ENCODE peak calls at places on chromosomes 5 and 9, in six cellular contexts. One of them, this sample, is unnamed.

GRCh38 chr5:146249801-146250200 is 46.4 kb downstream of the RBM27 start:
- DNase-seq in dorsolateral prefrontal cortex: no peak
- DNase-seq in esophagus squamous epithelium: no peak
- DNase-seq in fibroblast of the aortic adventitia: no peak
- DNase-seq in cardiac fibroblast: no peak
- DNase-seq in endothelial cell: no peak
- DNase-seq in this sample: no peak

GRCh38 chr5:151086905-151087360 is 6.1 kb upstream of the TNIP1 start:
- DNase-seq in dorsolateral prefrontal cortex: no peak
- DNase-seq in esophagus squamous epithelium: no peak
- DNase-seq in fibroblast of the aortic adventitia: no peak
- DNase-seq in cardiac fibroblast: peak; percentile 56
- DNase-seq in endothelial cell: no peak
- DNase-seq in this sample: no peak

GRCh38 chr5:102860035-102860434 is 104.9 kb downstream of the PAM start:
- DNase-seq in dorsolateral prefrontal cortex: no peak
- DNase-seq in esophagus squamous epithelium: no peak
- DNase-seq in fibroblast of the aortic adventitia: no peak
- DNase-seq in cardiac fibroblast: no peak
- DNase-seq in endothelial cell: no peak
- DNase-seq in this sample: no peak

GRCh38 chr5:159923008-159923407 is 6.7 kb downstream of the ADRA1B start:
- DNase-seq in dorsolateral prefrontal cortex: no peak
- DNase-seq in esophagus squamous epithelium: no peak
- DNase-seq in fibroblast of the aortic adventitia: no peak
- DNase-seq in cardiac fibroblast: no peak
- DNase-seq in endothelial cell: no peak
- DNase-seq in this sample: no peak

GRCh38 chr5:127236254-127236653 is 54.3 kb upstream of the MEGF10 start:
- DNase-seq in dorsolateral prefrontal cortex: no peak
- DNase-seq in esophagus squamous epithelium: no peak
- DNase-seq in fibroblast of the aortic adventitia: no peak
- DNase-seq in cardiac fibroblast: no peak
- DNase-seq in endothelial cell: no peak
- DNase-seq in this sample: no peak

GRCh38 chr5:179839328-179840256 is 18.9 kb downstream of the SQSTM1 start:
- DNase-seq in dorsolateral prefrontal cortex: no peak
- DNase-seq in esophagus squamous epithelium: no peak
- DNase-seq in fibroblast of the aortic adventitia: peak; percentile 65
- DNase-seq in cardiac fibroblast: peak; percentile 46
- DNase-seq in endothelial cell: no peak
- DNase-seq in this sample: no peak

GRCh38 chr5:151685749-151686672 is 704 bp downstream of the SPARC start:
- DNase-seq in dorsolateral prefrontal cortex: no peak
- DNase-seq in esophagus squamous epithelium: no peak
- DNase-seq in fibroblast of the aortic adventitia: peak; percentile 54
- DNase-seq in cardiac fibroblast: peak; percentile 40
- DNase-seq in endothelial cell: no peak
- DNase-seq in this sample: no peak

GRCh38 chr5:151238303-151238741 is 14.4 kb upstream of the CCDC69 start:
- DNase-seq in dorsolateral prefrontal cortex: no peak
- DNase-seq in esophagus squamous epithelium: no peak
- DNase-seq in fibroblast of the aortic adventitia: no peak
- DNase-seq in cardiac fibroblast: no peak
- DNase-seq in endothelial cell: no peak
- DNase-seq in this sample: no peak

GRCh38 chr5:131264453-131265200 is 774 bp downstream of the CDC42SE2 start:
- DNase-seq in dorsolateral prefrontal cortex: peak; percentile 33
- DNase-seq in esophagus squamous epithelium: no peak
- DNase-seq in fibroblast of the aortic adventitia: peak; percentile 36
- DNase-seq in cardiac fibroblast: peak; percentile 32
- DNase-seq in endothelial cell: peak; percentile 49
- DNase-seq in this sample: peak; percentile 17

GRCh38 chr9:127712371-127712770 is 3.1 kb downstream of the PTRH1 start:
- DNase-seq in dorsolateral prefrontal cortex: no peak
- DNase-seq in esophagus squamous epithelium: no peak
- DNase-seq in fibroblast of the aortic adventitia: no peak
- DNase-seq in cardiac fibroblast: no peak
- DNase-seq in endothelial cell: no peak
- DNase-seq in this sample: no peak

GRCh38 chr9:111399772-111400563 is 69.9 kb upstream of the OR2K2 start:
- DNase-seq in dorsolateral prefrontal cortex: no peak
- DNase-seq in esophagus squamous epithelium: no peak
- DNase-seq in fibroblast of the aortic adventitia: peak; percentile 37
- DNase-seq in cardiac fibroblast: peak; percentile 61
- DNase-seq in endothelial cell: peak; percentile 20
- DNase-seq in this sample: no peak

GRCh38 chr5:56540266-56540665 is 275.1 kb upstream of the MAP3K1 start:
- DNase-seq in dorsolateral prefrontal cortex: no peak
- DNase-seq in esophagus squamous epithelium: no peak
- DNase-seq in fibroblast of the aortic adventitia: no peak
- DNase-seq in cardiac fibroblast: no peak
- DNase-seq in endothelial cell: no peak
- DNase-seq in this sample: no peak

GRCh38 chr9:133054966-133055365 is 6.8 kb upstream of the CEL start:
- DNase-seq in dorsolateral prefrontal cortex: no peak
- DNase-seq in esophagus squamous epithelium: no peak
- DNase-seq in fibroblast of the aortic adventitia: no peak
- DNase-seq in cardiac fibroblast: no peak
- DNase-seq in endothelial cell: no peak
- DNase-seq in this sample: no peak

GRCh38 chr5:156991714-156992113 is 28.7 kb upstream of the TIMD4 start:
- DNase-seq in dorsolateral prefrontal cortex: no peak
- DNase-seq in esophagus squamous epithelium: no peak
- DNase-seq in fibroblast of the aortic adventitia: no peak
- DNase-seq in cardiac fibroblast: no peak
- DNase-seq in endothelial cell: no peak
- DNase-seq in this sample: no peak

GRCh38 chr9:128625391-128626145 is 31.1 kb downstream of the DYNC2I2 start:
- DNase-seq in dorsolateral prefrontal cortex: no peak
- DNase-seq in esophagus squamous epithelium: no peak
- DNase-seq in fibroblast of the aortic adventitia: no peak
- DNase-seq in cardiac fibroblast: no peak
- DNase-seq in endothelial cell: no peak
- DNase-seq in this sample: no peak

GRCh38 chr9:94865599-94866456 is 139.3 kb downstream of the AOPEP start:
- DNase-seq in dorsolateral prefrontal cortex: peak; percentile 44
- DNase-seq in esophagus squamous epithelium: no peak
- DNase-seq in fibroblast of the aortic adventitia: peak; percentile 66
- DNase-seq in cardiac fibroblast: peak; percentile 28
- DNase-seq in endothelial cell: no peak
- DNase-seq in this sample: no peak

GRCh38 chr9:33159760-33160127 is 7.4 kb downstream of the B4GALT1 start:
- DNase-seq in dorsolateral prefrontal cortex: no peak
- DNase-seq in esophagus squamous epithelium: no peak
- DNase-seq in fibroblast of the aortic adventitia: peak; percentile 79
- DNase-seq in cardiac fibroblast: peak; percentile 90
- DNase-seq in endothelial cell: no peak
- DNase-seq in this sample: no peak

GRCh38 chr5:154546719-154547118 is 68.7 kb upstream of the HAND1 start:
- DNase-seq in dorsolateral prefrontal cortex: no peak
- DNase-seq in esophagus squamous epithelium: no peak
- DNase-seq in fibroblast of the aortic adventitia: no peak
- DNase-seq in cardiac fibroblast: no peak
- DNase-seq in endothelial cell: no peak
- DNase-seq in this sample: no peak

GRCh38 chr9:81490605-81491331 is 198.6 kb downstream of the TLE1 start:
- DNase-seq in dorsolateral prefrontal cortex: no peak
- DNase-seq in esophagus squamous epithelium: no peak
- DNase-seq in fibroblast of the aortic adventitia: peak; percentile 75
- DNase-seq in cardiac fibroblast: peak; percentile 91
- DNase-seq in endothelial cell: no peak
- DNase-seq in this sample: no peak

GRCh38 chr9:38008168-38009034 is 60.6 kb downstream of the SHB start:
- DNase-seq in dorsolateral prefrontal cortex: no peak
- DNase-seq in esophagus squamous epithelium: no peak
- DNase-seq in fibroblast of the aortic adventitia: peak; percentile 79
- DNase-seq in cardiac fibroblast: peak; percentile 94
- DNase-seq in endothelial cell: peak; percentile 29
- DNase-seq in this sample: no peak

GRCh38 chr5:8908055-8908683 is 637.7 kb downstream of the SEMA5A start:
- DNase-seq in dorsolateral prefrontal cortex: no peak
- DNase-seq in esophagus squamous epithelium: no peak
- DNase-seq in fibroblast of the aortic adventitia: peak; percentile 31
- DNase-seq in cardiac fibroblast: peak; percentile 53
- DNase-seq in endothelial cell: peak; percentile 68
- DNase-seq in this sample: peak; percentile 25

GRCh38 chr5:136781464-136781863 is 416.1 kb upstream of the TRPC7 start:
- DNase-seq in dorsolateral prefrontal cortex: no peak
- DNase-seq in esophagus squamous epithelium: no peak
- DNase-seq in fibroblast of the aortic adventitia: peak; percentile 56
- DNase-seq in cardiac fibroblast: peak; percentile 49
- DNase-seq in endothelial cell: no peak
- DNase-seq in this sample: no peak

GRCh38 chr5:136776022-136776927 is 410.9 kb upstream of the TRPC7 start:
- DNase-seq in dorsolateral prefrontal cortex: no peak
- DNase-seq in esophagus squamous epithelium: no peak
- DNase-seq in fibroblast of the aortic adventitia: peak; percentile 12
- DNase-seq in cardiac fibroblast: peak; percentile 36
- DNase-seq in endothelial cell: no peak
- DNase-seq in this sample: no peak

DNA sequence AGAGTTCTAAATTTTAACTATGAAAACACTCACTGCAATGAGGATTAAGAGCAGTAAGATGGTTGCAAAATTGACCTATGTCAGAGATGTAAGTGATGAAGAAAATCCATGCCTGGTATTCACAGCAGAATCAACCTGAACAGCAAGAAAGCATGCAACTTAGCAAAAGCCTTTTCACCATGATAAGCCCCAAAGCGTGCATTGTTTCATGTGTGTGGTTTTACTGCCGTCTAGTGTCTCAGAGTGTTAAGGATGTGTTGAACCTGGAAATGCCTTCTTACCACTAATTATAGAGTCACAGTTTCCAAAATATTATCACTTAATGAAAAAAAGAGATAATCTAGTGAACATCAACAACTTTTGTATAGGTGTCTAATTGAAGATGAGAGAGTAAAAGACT is 415.2 kb upstream of the TRPC7 start:
- DNase-seq in dorsolateral prefrontal cortex: no peak
- DNase-seq in esophagus squamous epithelium: no peak
- DNase-seq in fibroblast of the aortic adventitia: no peak
- DNase-seq in cardiac fibroblast: no peak
- DNase-seq in endothelial cell: no peak
- DNase-seq in this sample: no peak
- TF ChIP-seq CTCF in dorsolateral prefrontal cortex: no peak
- TF ChIP-seq CTCF in esophagus squamous epithelium: no peak
- TF ChIP-seq CTCF in fibroblast of the aortic adventitia: peak; percentile 13
- TF ChIP-seq CTCF in cardiac fibroblast: no peak
- TF ChIP-seq CTCF in endothelial cell: no peak
- TF ChIP-seq CTCF in this sample: no peak

GRCh38 chr5:60285910-60286309 is 392.4 kb upstream of the PDE4D start:
- DNase-seq in dorsolateral prefrontal cortex: no peak
- DNase-seq in esophagus squamous epithelium: no peak
- DNase-seq in fibroblast of the aortic adventitia: no peak
- DNase-seq in cardiac fibroblast: no peak
- DNase-seq in endothelial cell: no peak
- DNase-seq in this sample: no peak

DNA sequence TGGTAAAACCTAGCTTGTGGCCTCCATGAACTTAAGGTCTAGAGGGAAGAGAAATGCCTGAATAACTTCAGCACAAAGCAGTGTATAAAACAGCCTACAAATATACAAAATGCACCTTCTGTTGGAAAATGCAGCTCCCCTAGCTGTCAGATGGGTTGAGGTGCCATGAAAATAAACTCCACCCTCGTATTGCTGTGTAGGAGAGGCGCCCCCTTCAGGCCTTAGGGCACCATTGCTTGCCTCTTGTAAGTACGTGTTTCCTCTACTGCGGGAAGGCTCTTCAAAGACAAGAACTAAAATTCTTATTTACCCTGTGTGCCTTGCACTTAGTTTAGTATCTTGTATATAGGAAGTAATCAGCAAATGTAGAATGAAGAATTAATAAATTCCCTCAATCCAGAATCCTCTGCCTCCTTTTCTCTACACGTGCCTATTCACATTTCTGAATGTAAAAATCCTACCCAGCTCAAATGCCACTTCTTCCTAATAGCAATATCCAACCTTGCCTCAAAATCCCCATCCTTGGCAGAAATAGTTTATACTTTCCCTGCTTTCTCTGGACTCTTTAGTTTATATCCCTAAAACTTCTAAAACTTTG is 393.7 kb upstream of the PDE4D start:
- DNase-seq in dorsolateral prefrontal cortex: peak; percentile 35
- DNase-seq in esophagus squamous epithelium: no peak
- DNase-seq in fibroblast of the aortic adventitia: peak; percentile 35
- DNase-seq in cardiac fibroblast: peak; percentile 39
- DNase-seq in endothelial cell: peak; percentile 71
- DNase-seq in this sample: no peak
- TF ChIP-seq CTCF in dorsolateral prefrontal cortex: peak; percentile 71
- TF ChIP-seq CTCF in esophagus squamous epithelium: peak; percentile 47
- TF ChIP-seq CTCF in fibroblast of the aortic adventitia: peak; percentile 51
- TF ChIP-seq CTCF in cardiac fibroblast: peak; percentile 55
- TF ChIP-seq CTCF in endothelial cell: peak; percentile 88
- TF ChIP-seq CTCF in this sample: peak; percentile 72

DNA sequence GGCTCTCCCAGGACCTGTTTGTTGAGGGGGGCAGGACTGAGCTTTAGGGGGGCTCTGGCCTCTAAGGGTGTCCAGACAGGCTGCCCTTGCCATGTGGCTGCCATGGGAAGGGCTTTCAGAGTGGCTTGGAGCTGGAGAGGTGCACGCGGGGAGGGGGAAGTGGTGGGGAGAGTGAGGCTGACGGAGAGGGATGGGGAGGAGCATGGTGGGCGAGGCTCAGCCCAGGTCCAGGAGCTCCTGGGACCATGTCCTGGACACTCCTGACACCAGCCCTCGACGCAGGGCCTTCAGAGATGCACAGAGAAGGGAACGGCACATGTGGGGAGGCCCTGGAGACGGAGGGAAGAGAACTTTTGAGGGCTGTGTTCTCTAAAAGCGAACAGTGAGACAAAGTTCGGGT is 2.4 kb downstream of the SPAAR start:
- DNase-seq in dorsolateral prefrontal cortex: no peak
- DNase-seq in esophagus squamous epithelium: no peak
- DNase-seq in fibroblast of the aortic adventitia: no peak
- DNase-seq in cardiac fibroblast: no peak
- DNase-seq in endothelial cell: no peak
- DNase-seq in this sample: no peak
- TF ChIP-seq CTCF in dorsolateral prefrontal cortex: no peak
- TF ChIP-seq CTCF in esophagus squamous epithelium: no peak
- TF ChIP-seq CTCF in fibroblast of the aortic adventitia: no peak
- TF ChIP-seq CTCF in cardiac fibroblast: no peak
- TF ChIP-seq CTCF in endothelial cell: no peak
- TF ChIP-seq CTCF in this sample: no peak

DNA sequence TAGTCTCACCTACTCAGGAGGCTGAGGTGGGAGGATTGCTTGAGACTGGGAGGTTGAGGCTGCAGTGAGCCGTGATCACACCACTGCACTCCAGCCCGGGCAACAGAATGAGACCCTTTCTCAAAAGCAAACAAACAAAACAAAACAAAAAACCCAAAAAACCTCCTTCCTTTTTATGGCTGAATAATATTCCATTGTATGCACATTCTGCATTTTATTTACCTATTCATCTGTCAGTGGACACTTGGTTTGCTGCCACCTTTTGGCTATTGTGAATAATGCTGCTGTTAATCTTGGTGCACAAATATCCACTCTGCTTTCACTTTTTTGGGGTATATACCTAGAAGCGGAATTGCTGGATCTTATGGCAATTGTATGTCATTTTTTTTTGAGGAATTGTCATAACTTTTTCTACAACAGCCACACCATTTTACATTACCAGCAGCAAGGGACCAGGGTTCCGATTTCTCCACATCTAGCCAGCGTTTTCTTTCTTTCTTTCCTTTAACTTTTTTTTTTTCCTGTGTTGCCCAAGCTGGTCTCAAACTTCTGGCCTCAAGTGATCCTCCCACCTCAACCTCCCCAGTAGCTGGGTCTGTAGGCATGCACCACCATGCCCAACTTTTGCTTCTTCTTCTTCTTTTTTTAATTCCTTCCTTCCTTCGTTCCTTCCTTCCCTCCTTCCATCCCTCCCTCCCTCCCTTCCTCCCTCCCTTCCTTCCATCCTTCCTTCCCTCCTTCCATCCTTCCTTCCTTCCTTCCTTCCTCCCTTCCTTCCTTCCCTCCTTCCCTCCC is 30.6 kb downstream of the NKX2-5 start:
- DNase-seq in dorsolateral prefrontal cortex: no peak
- DNase-seq in esophagus squamous epithelium: no peak
- DNase-seq in fibroblast of the aortic adventitia: peak; percentile 51
- DNase-seq in cardiac fibroblast: peak; percentile 57
- DNase-seq in endothelial cell: no peak
- DNase-seq in this sample: no peak
- TF ChIP-seq CTCF in dorsolateral prefrontal cortex: peak; percentile 41
- TF ChIP-seq CTCF in esophagus squamous epithelium: no peak
- TF ChIP-seq CTCF in fibroblast of the aortic adventitia: peak; percentile 62
- TF ChIP-seq CTCF in cardiac fibroblast: peak; percentile 59
- TF ChIP-seq CTCF in endothelial cell: peak; percentile 62
- TF ChIP-seq CTCF in this sample: peak; percentile 53